ENCODE peak calls at places on chromosomes 16 and 17, in four cellular contexts. T, Q, G and H are unnamed samples.

GRCh38 chr16:48611329-48612137 is 1.6 kb upstream of the N4BP1 start:
- DNase-seq in T (peak; percentile 79), Q (peak; percentile 44), G (no peak), H (no peak)

GRCh38 chr16:69166221-69166833 is 20.6 kb upstream of the SNTB2 start:
- DNase-seq in T (peak; percentile 21), Q (peak; percentile 65), G (no peak), H (no peak)

GRCh38 chr16:78984887-78985464 is 615.6 kb downstream of the MAF start:
- DNase-seq in T (no peak), Q (no peak), G (no peak), H (peak; percentile 4)

GRCh38 chr17:77792626-77793025 is 165.9 kb upstream of the TNRC6C start:
- DNase-seq in T (no peak), Q (no peak), G (no peak), H (no peak)

GRCh38 chr16:86466695-86467406 is 43.5 kb upstream of the FOXF1 start:
- DNase-seq in T (no peak), Q (no peak), G (no peak), H (no peak)

GRCh38 chr17:39661744-39662541 is 3.2 kb upstream of the TCAP start:
- DNase-seq in T (no peak), Q (no peak), G (no peak), H (no peak)

GRCh38 chr17:10844667-10845387 is 6.9 kb upstream of the PIRT start:
- DNase-seq in T (peak; percentile 71), Q (peak; percentile 54), G (peak; percentile 27), H (peak; percentile 91)

GRCh38 chr17:57986841-57987581 is 1.0 kb downstream of the VEZF1 start:
- DNase-seq in T (peak; percentile 45), Q (peak; percentile 11), G (peak; percentile 58), H (peak; percentile 35)

GRCh38 chr16:83351846-83352245 is 455.9 kb upstream of the HSBP1 start:
- DNase-seq in T (no peak), Q (no peak), G (no peak), H (no peak)

GRCh38 chr16:35365675-35366074 is 1906.3 kb downstream of the TP53TG3F start:
- DNase-seq in T (no peak), Q (no peak), G (no peak), H (no peak)

GRCh38 chr16:59993101-59993500 is 1259.0 kb upstream of the GOT2 start:
- DNase-seq in T (no peak), Q (no peak), G (no peak), H (no peak)

GRCh38 chr16:85112364-85112763 is at the start of gene CIBAR2:
- DNase-seq in T (no peak), Q (no peak), G (no peak), H (no peak)

GRCh38 chr17:81346090-81346907 is 49.0 kb upstream of the BAHCC1 start:
- DNase-seq in T (peak; percentile 93), Q (peak; percentile 90), G (peak; percentile 96), H (peak; percentile 98)

GRCh38 chr16:4183258-4184037 is 58.4 kb downstream of the SRL start:
- DNase-seq in T (peak; percentile 83), Q (peak; percentile 81), G (peak; percentile 91), H (peak; percentile 93)

GRCh38 chr17:55086635-55087058 is 118.1 kb downstream of the STXBP4 start:
- DNase-seq in T (no peak), Q (no peak), G (no peak), H (peak; percentile 7)

GRCh38 chr17:40139566-40140058 is 725 bp upstream of the CASC3 start:
- DNase-seq in T (no peak), Q (no peak), G (no peak), H (peak; percentile 25)

GRCh38 chr16:22816475-22816874 is 2.5 kb downstream of the HS3ST2 start:
- DNase-seq in T (no peak), Q (no peak), G (no peak), H (no peak)

GRCh38 chr17:82489117-82489516 is 30.4 kb upstream of the FOXK2 start:
- DNase-seq in T (no peak), Q (no peak), G (peak; percentile 71), H (peak; percentile 76)

GRCh38 chr17:83098241-83099085 is 19.1 kb downstream of the METRNL start:
- DNase-seq in T (no peak), Q (no peak), G (no peak), H (no peak)

GRCh38 chr16:22632621-22633020 is 121.9 kb downstream of the NPIPB5 start:
- DNase-seq in T (no peak), Q (no peak), G (no peak), H (no peak)

GRCh38 chr17:79626156-79626890 is 15.5 kb upstream of the RBFOX3 start:
- DNase-seq in T (no peak), Q (no peak), G (no peak), H (no peak)

GRCh38 chr17:76677406-76677805 is 33.4 kb downstream of the MXRA7 start:
- DNase-seq in T (no peak), Q (no peak), G (no peak), H (no peak)

GRCh38 chr16:360698-361336 is 8.3 kb upstream of the AXIN1 start:
- DNase-seq in T (no peak), Q (no peak), G (no peak), H (no peak)

GRCh38 chr16:75065149-75065807 is 51.3 kb downstream of the LDHD start:
- DNase-seq in T (peak; percentile 46), Q (no peak), G (no peak), H (no peak)

GRCh38 chr16:27273670-27274522 is 5.3 kb upstream of the NSMCE1 start:
- DNase-seq in T (peak; percentile 33), Q (peak; percentile 6), G (no peak), H (no peak)

GRCh38 chr16:69924777-69925191 is 26.4 kb upstream of the CLEC18A start:
- DNase-seq in T (no peak), Q (no peak), G (no peak), H (no peak)

GRCh38 chr16:79076039-79076767 is 524.3 kb downstream of the MAF start:
- DNase-seq in T (no peak), Q (no peak), G (no peak), H (no peak)

GRCh38 chr16:79776243-79776884 is 175.8 kb upstream of the MAF start:
- DNase-seq in T (no peak), Q (no peak), G (no peak), H (peak; percentile 34)

GRCh38 chr16:49312389-49312990 is 30.9 kb upstream of the CBLN1 start:
- DNase-seq in T (no peak), Q (no peak), G (no peak), H (no peak)

GRCh38 chr16:47058295-47059086 is 85.0 kb upstream of the DNAJA2 start:
- DNase-seq in T (no peak), Q (no peak), G (no peak), H (no peak)

GRCh38 chr17:4381690-4382671 is 15.5 kb upstream of the UBE2G1 start:
- DNase-seq in T (no peak), Q (no peak), G (no peak), H (no peak)

GRCh38 chr16:71895679-71896385 is 501 bp downstream of the IST1 start:
- DNase-seq in T (peak; percentile 43), Q (no peak), G (no peak), H (no peak)

GRCh38 chr16:8989099-8989878 is 25.6 kb upstream of the USP7 start:
- DNase-seq in T (no peak), Q (no peak), G (no peak), H (no peak)